ENCODE peak calls at places on chromosome 2, in five cellular contexts. U, V, M, G and F are unnamed samples.
A peak's percentile ranks its signal among the peaks of the same experiment; 100 is the strongest.

GRCh38 chr2:236162804-236163482 is 5.2 kb downstream of the GBX2 start:
- DNase-seq in U (no peak), V (no peak), M (no peak), G (no peak), F (no peak)

GRCh38 chr2:19158211-19158610 is 200.2 kb downstream of the OSR1 start:
- DNase-seq in U (no peak), V (no peak), M (no peak), G (no peak), F (no peak)

GRCh38 chr2:101501443-101501842 is 26.5 kb upstream of the RFX8 start:
- DNase-seq in U (no peak), V (no peak), M (no peak), G (no peak), F (no peak)

GRCh38 chr2:235029054-235029453 is 77.2 kb downstream of the SH3BP4 start:
- DNase-seq in U (no peak), V (no peak), M (no peak), G (no peak), F (no peak)

GRCh38 chr2:109185801-109186570 is 57.0 kb downstream of the SH3RF3 start:
- DNase-seq in U (no peak), V (no peak), M (no peak), G (peak; percentile 88), F (no peak)

GRCh38 chr2:178152033-178152432 is 39.8 kb downstream of the RBM45 start:
- DNase-seq in U (peak; percentile 32), V (no peak), M (no peak), G (no peak), F (peak; percentile 57)

GRCh38 chr2:104658149-104658839 is 195.6 kb upstream of the POU3F3 start:
- DNase-seq in U (no peak), V (no peak), M (no peak), G (peak; percentile 59), F (peak; percentile 33)

GRCh38 chr2:14587119-14587518 is 45.4 kb upstream of the LRATD1 start:
- DNase-seq in U (no peak), V (peak; percentile 1), M (no peak), G (no peak), F (no peak)

GRCh38 chr2:55556809-55557208 is 37.3 kb downstream of the CFAP36 start:
- DNase-seq in U (no peak), V (no peak), M (no peak), G (no peak), F (no peak)

GRCh38 chr2:161250864-161251436 is 57.3 kb upstream of the PSMD14 start:
- DNase-seq in U (peak; percentile 74), V (peak; percentile 27), M (no peak), G (peak; percentile 15), F (peak; percentile 74)

GRCh38 chr2:147030966-147031760 is 813.7 kb upstream of the ACVR2A start:
- DNase-seq in U (no peak), V (peak; percentile 66), M (no peak), G (no peak), F (peak; percentile 9)

GRCh38 chr2:42474765-42475454 is 18.9 kb downstream of the KCNG3 start:
- DNase-seq in U (peak; percentile 39), V (no peak), M (no peak), G (no peak), F (no peak)

GRCh38 chr2:95073856-95074662 is 47.5 kb downstream of the MRPS5 start:
- DNase-seq in U (no peak), V (no peak), M (no peak), G (no peak), F (peak; percentile 2)

GRCh38 chr2:18311413-18311812 is 249.0 kb downstream of the RDH14 start:
- DNase-seq in U (peak; percentile 10), V (no peak), M (no peak), G (no peak), F (peak; percentile 31)

GRCh38 chr2:20594957-20595356 is 55.9 kb downstream of the HS1BP3 start:
- DNase-seq in U (no peak), V (no peak), M (peak; percentile 22), G (no peak), F (no peak)

GRCh38 chr2:37916512-37917082 is 8.5 kb upstream of the RMDN2 start:
- DNase-seq in U (no peak), V (peak; percentile 57), M (no peak), G (peak; percentile 82), F (peak; percentile 47)

GRCh38 chr2:239363946-239364637 is 36.7 kb downstream of the HDAC4 start:
- DNase-seq in U (no peak), V (no peak), M (peak; percentile 40), G (no peak), F (no peak)

GRCh38 chr2:11254100-11254536 is 90.3 kb downstream of the ROCK2 start:
- DNase-seq in U (peak; percentile 63), V (no peak), M (no peak), G (no peak), F (peak; percentile 39)

GRCh38 chr2:202014328-202015034 is 19.2 kb upstream of the FZD7 start:
- DNase-seq in U (no peak), V (no peak), M (no peak), G (no peak), F (no peak)

GRCh38 chr2:109162999-109163398 is 34.0 kb downstream of the SH3RF3 start:
- DNase-seq in U (no peak), V (peak; percentile 39), M (peak; percentile 77), G (peak; percentile 34), F (no peak)

GRCh38 chr2:45643095-45643494 is 8.4 kb upstream of the PRKCE start:
- DNase-seq in U (no peak), V (no peak), M (no peak), G (no peak), F (no peak)

GRCh38 chr2:70140978-70141753 is 49.7 kb downstream of the C2orf42 start:
- DNase-seq in U (peak; percentile 48), V (peak; percentile 39), M (peak; percentile 80), G (peak; percentile 69), F (peak; percentile 86)

GRCh38 chr2:73990531-73990930 is 5.8 kb downstream of the TET3 start:
- DNase-seq in U (no peak), V (no peak), M (no peak), G (no peak), F (no peak)

GRCh38 chr2:119119076-119119710 is 39.4 kb downstream of the C1QL2 start:
- DNase-seq in U (no peak), V (no peak), M (no peak), G (no peak), F (no peak)

GRCh38 chr2:45923701-45924100 is 272.2 kb downstream of the PRKCE start:
- DNase-seq in U (no peak), V (no peak), M (no peak), G (no peak), F (no peak)

GRCh38 chr2:78845786-78846185 is 179.7 kb upstream of the REG3G start:
- DNase-seq in U (no peak), V (no peak), M (no peak), G (no peak), F (no peak)

GRCh38 chr2:137872577-137872976 is 91.7 kb upstream of the HNMT start:
- DNase-seq in U (no peak), V (no peak), M (no peak), G (no peak), F (no peak)

GRCh38 chr2:201643216-201643651 is at the start of gene TMEM237:
- DNase-seq in U (peak; percentile 13), V (no peak), M (no peak), G (peak; percentile 39), F (peak; percentile 68)

GRCh38 chr2:9570182-9571060 is 14.8 kb upstream of the ADAM17 start:
- DNase-seq in U (peak; percentile 25), V (no peak), M (no peak), G (no peak), F (no peak)
- TF ChIP-seq CTCF in U (peak; percentile 39), V (peak; percentile 39), M (no peak), G (no peak), F (no peak)

GRCh38 chr2:2520396-2520795 is 189.3 kb upstream of the MYT1L start:
- DNase-seq in U (no peak), V (no peak), M (no peak), G (no peak), F (no peak)

GRCh38 chr2:2516386-2516785 is 185.3 kb upstream of the MYT1L start:
- DNase-seq in U (no peak), V (no peak), M (no peak), G (no peak), F (no peak)

GRCh38 chr2:2519381-2519780 is 188.3 kb upstream of the MYT1L start:
- DNase-seq in U (no peak), V (no peak), M (no peak), G (no peak), F (no peak)

GRCh38 chr2:2512931-2513330 is 181.9 kb upstream of the MYT1L start:
- DNase-seq in U (no peak), V (no peak), M (no peak), G (no peak), F (no peak)

DNA sequence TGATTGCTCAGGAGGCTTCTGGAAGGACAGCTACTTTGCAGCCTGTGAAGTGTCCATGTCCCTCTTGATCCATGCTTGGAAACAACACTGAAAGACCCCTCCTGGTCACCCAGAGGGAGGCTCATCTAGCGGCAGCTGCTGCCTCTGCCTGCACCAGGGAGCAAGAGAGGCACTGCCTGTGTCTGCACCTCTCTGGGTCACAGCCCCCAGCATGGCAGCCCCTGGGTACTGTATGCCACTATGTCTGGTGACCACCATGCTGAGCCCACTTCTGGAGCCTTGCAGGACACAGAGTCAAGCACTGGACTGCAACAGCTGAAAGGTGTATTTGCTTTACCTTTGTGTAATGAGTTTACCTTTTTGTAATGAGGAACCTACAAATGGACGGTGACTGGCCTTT is 186.3 kb upstream of the MYT1L start:
- DNase-seq in U (no peak), V (no peak), M (no peak), G (no peak), F (no peak)
- H3K27ac ChIP-seq in U (no peak overlapping the region), V (no peak overlapping the region), M (no peak overlapping the region), G (no peak overlapping the region), F (no peak overlapping the region)

DNA sequence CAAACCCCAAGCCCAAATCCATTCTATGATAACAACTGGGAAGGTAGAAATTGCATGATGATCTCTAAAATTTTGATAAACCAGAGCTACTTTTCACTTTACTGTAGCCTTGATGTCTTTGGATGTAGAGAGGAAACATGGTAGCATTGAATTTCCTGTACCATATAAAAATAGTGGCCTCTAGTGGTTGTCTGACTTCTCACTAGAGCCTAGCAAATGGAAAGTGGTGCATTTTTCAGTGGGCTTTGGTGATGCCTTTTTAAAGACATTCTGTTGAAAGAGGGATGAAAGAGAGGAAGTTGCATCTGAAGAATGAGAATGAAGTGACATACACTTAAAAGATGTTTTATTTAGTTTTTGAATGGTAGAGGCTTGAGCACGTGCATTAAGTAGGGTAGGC is 662.2 kb downstream of the XIRP2 start:
- DNase-seq in U (peak; percentile 6), V (peak; percentile 2), M (no peak), G (no peak), F (peak; percentile 11)
- TF ChIP-seq CTCF in U (peak; percentile 50), V (peak; percentile 59), M (no peak), G (no peak), F (peak; percentile 45)

GRCh38 chr2:217370391-217370790 is 510.5 kb upstream of the TNP1 start:
- DNase-seq in U (peak; percentile 21), V (peak; percentile 87), M (no peak), G (no peak), F (no peak)

GRCh38 chr2:217366996-217367395 is 507.1 kb upstream of the TNP1 start:
- DNase-seq in U (no peak), V (no peak), M (no peak), G (no peak), F (no peak)

GRCh38 chr2:217365656-217366055 is 505.8 kb upstream of the TNP1 start:
- DNase-seq in U (no peak), V (no peak), M (no peak), G (no peak), F (no peak)

GRCh38 chr2:217366246-217366645 is 506.4 kb upstream of the TNP1 start:
- DNase-seq in U (no peak), V (peak; percentile 20), M (no peak), G (no peak), F (no peak)

GRCh38 chr2:217367464-217367863 is 507.6 kb upstream of the TNP1 start:
- DNase-seq in U (no peak), V (no peak), M (no peak), G (no peak), F (no peak)
- H3K27ac ChIP-seq in U (no peak overlapping the region), V (no peak overlapping the region), M (no peak overlapping the region), G (no peak overlapping the region), F (peak overlapping the region; percentile 33)